ENCODE peak calls at places on chromosomes 5 and 9, in four cellular contexts. Y is stimulated activated CD8-positive, alpha-beta memory T cell treated with anti-CD3 and anti-CD28 coated beads, Interleukin-15, amount 100 ng/mL, for 1 hour; F is pancreas; W is CD4-positive, CD25-positive, alpha-beta regulatory T cell. Q is an unnamed sample.

GRCh38 chr9:108322326-108323098 is 533.3 kb downstream of the ACTL7B start:
- DNase-seq in Y (no peak), W (no peak), F (no peak), Q (no peak)

GRCh38 chr9:70438341-70438924 is 24.0 kb upstream of the KLF9 start:
- DNase-seq in Y (no peak), W (no peak), F (no peak), Q (peak)

GRCh38 chr5:67002832-67003231 is 193.8 kb downstream of the CD180 start:
- DNase-seq in W (no peak), Y (no peak), F (no peak), Q (no peak)

GRCh38 chr9:108636023-108636422 is 219.8 kb downstream of the ACTL7B start:
- DNase-seq in F (no peak), Y (no peak), W (no peak), Q (no peak)

GRCh38 chr5:8340261-8340660 is 471.3 kb downstream of the MTRR start:
- DNase-seq in F (no peak), Y (no peak), W (no peak), Q (no peak)

GRCh38 chr5:84585218-84585617 is 200.5 kb upstream of the EDIL3 start:
- DNase-seq in W (no peak), Y (no peak), F (no peak), Q (no peak)

GRCh38 chr5:89556215-89557009 is 673.4 kb upstream of the MEF2C start:
- DNase-seq in W (no peak), F (no peak), Y (no peak), Q (no peak)

GRCh38 chr5:119411291-119411934 is 40.9 kb upstream of the HSD17B4 start:
- DNase-seq in W (no peak), F (no peak), Y (no peak), Q (no peak)